ENCODE peak calls at places on chromosomes 5 and 9, in six cellular contexts. L is activated CD4-positive, CD25-positive, alpha-beta regulatory T cell; T is activated CD4-positive, alpha-beta T cell treated with anti-CD3 and anti-CD28 coated beads for 24 hours; G is uterus; K is KBM-7; Z is retina. A is an unnamed sample.

GRCh38 chr5:30050056-30050815 is 1143.2 kb upstream of the CDH6 start:
- DNase-seq in Z (no peak), L (no peak), G (no peak), K (no peak), T (no peak), A (no peak)

GRCh38 chr9:69027355-69028097 is 8.0 kb upstream of the FXN start:
- DNase-seq in K (peak), G (peak), Z (peak), T (no peak), L (no peak), A (peak)

GRCh38 chr5:127431977-127432376 is 85.5 kb upstream of the PRRC1 start:
- DNase-seq in T (no peak), Z (no peak), K (peak), G (no peak), L (no peak), A (no peak)

GRCh38 chr5:16538001-16538400 is 72.4 kb upstream of the ZNF622 start:
- DNase-seq in K (no peak), T (no peak), G (no peak), L (no peak), Z (no peak), A (peak)

GRCh38 chr9:96587295-96587694 is 32.3 kb downstream of the CDC14B start:
- DNase-seq in Z (no peak), K (no peak), T (no peak), L (no peak), G (no peak), A (peak)

GRCh38 chr9:130770679-130771442 is 64.2 kb upstream of the ABL1 start:
- DNase-seq in K (peak), G (no peak), T (no peak), L (no peak), Z (peak), A (peak)

GRCh38 chr5:100595152-100595811 is 60.1 kb downstream of the FAM174A start:
- DNase-seq in T (no peak), L (no peak), Z (no peak), K (no peak), G (no peak), A (no peak)

GRCh38 chr5:96492654-96493053 is 59.6 kb upstream of the PCSK1 start:
- DNase-seq in T (no peak), Z (no peak), K (no peak), L (no peak), G (no peak), A (no peak)

GRCh38 chr5:138305797-138306196 is 25.8 kb downstream of the CDC25C start:
- DNase-seq in K (peak), L (no peak), G (no peak), Z (no peak), T (no peak), A (no peak)

GRCh38 chr5:171697591-171698102 is 88.0 kb upstream of the SMIM23 start:
- DNase-seq in Z (no peak), T (no peak), L (no peak), K (no peak), G (no peak), A (no peak)

GRCh38 chr9:35520404-35520790 is 30.5 kb downstream of the RUSC2 start:
- DNase-seq in Z (no peak), T (no peak), L (no peak), K (no peak), G (no peak), A (no peak)

GRCh38 chr9:16866542-16866941 is 3.9 kb downstream of the BNC2 start:
- DNase-seq in K (no peak), L (no peak), T (no peak), G (no peak), Z (no peak), A (no peak)

GRCh38 chr5:163916376-163916775 is 411.0 kb downstream of the MAT2B start:
- DNase-seq in G (no peak), L (no peak), Z (no peak), T (no peak), K (peak), A (no peak)

GRCh38 chr9:109422641-109423040 is 75.5 kb downstream of the PTPN3 start:
- DNase-seq in G (no peak), Z (no peak), T (no peak), L (no peak), K (peak), A (no peak)

GRCh38 chr5:69113851-69114250 is 20.0 kb downstream of the SLC30A5 start:
- DNase-seq in L (no peak), T (no peak), G (no peak), K (no peak), Z (no peak), A (no peak)

GRCh38 chr9:86659413-86660046 is 287.8 kb downstream of the GAS1 start:
- DNase-seq in L (no peak), G (no peak), K (no peak), T (no peak), Z (no peak), A (no peak)

GRCh38 chr5:175895701-175896102 is 24.3 kb downstream of the CPLX2 start:
- DNase-seq in G (no peak), L (peak), Z (no peak), T (no peak), K (peak), A (peak)

GRCh38 chr5:126490167-126490937 is 67.1 kb downstream of the GRAMD2B start:
- DNase-seq in T (no peak), L (no peak), K (peak), Z (peak), G (no peak), A (peak)

GRCh38 chr9:86773437-86773836 is 173.9 kb downstream of the GAS1 start:
- DNase-seq in G (no peak), Z (no peak), K (no peak), T (no peak), L (no peak), A (no peak)

GRCh38 chr5:5050797-5051196 is 89.3 kb upstream of the ADAMTS16 start:
- DNase-seq in G (no peak), K (no peak), T (no peak), L (no peak), Z (no peak), A (no peak)

GRCh38 chr5:54136666-54137440 is 173.5 kb downstream of the ARL15 start:
- DNase-seq in L (no peak), G (peak), Z (no peak), K (no peak), T (no peak), A (no peak)

GRCh38 chr9:122051401-122052346 is 41.4 kb downstream of the TTLL11 start:
- DNase-seq in Z (no peak), T (peak), L (no peak), G (no peak), K (no peak), A (no peak)

GRCh38 chr5:113181409-113181808 is 204.8 kb downstream of the DCP2 start:
- DNase-seq in L (no peak), G (no peak), K (no peak), T (no peak), Z (no peak), A (no peak)

GRCh38 chr5:127878174-127878750 is 175.1 kb downstream of the CCDC192 start:
- DNase-seq in L (no peak), T (no peak), G (no peak), Z (peak), K (peak), A (peak)

GRCh38 chr9:123925820-123926219 is 4.1 kb downstream of the DENND1A start:
- DNase-seq in K (peak), G (no peak), T (no peak), Z (no peak), L (no peak), A (no peak)

GRCh38 chr9:87641067-87641466 is 84.9 kb upstream of the CTSL start:
- DNase-seq in G (no peak), L (no peak), K (no peak), T (no peak), Z (no peak), A (no peak)

GRCh38 chr9:98922721-98923435 is 20.8 kb upstream of the COL15A1 start:
- DNase-seq in Z (no peak), L (no peak), K (no peak), T (no peak), G (no peak), A (no peak)

GRCh38 chr5:66915531-66915930 is 281.1 kb downstream of the CD180 start:
- DNase-seq in T (no peak), Z (no peak), L (no peak), G (no peak), K (no peak), A (no peak)

GRCh38 chr9:90805006-90805993 is 3.7 kb downstream of the SYK start:
- DNase-seq in G (no peak), Z (peak), K (no peak), L (no peak), T (no peak), A (no peak)

GRCh38 chr5:133079048-133079447 is 27.2 kb downstream of the HSPA4 start:
- DNase-seq in Z (no peak), K (no peak), L (no peak), T (no peak), G (no peak), A (no peak)

GRCh38 chr5:50711280-50711679 is 44.8 kb downstream of the PARP8 start:
- DNase-seq in Z (no peak), K (peak), G (no peak), L (peak), T (peak), A (no peak)

GRCh38 chr9:35448511-35448910 is 41.4 kb upstream of the RUSC2 start:
- DNase-seq in Z (no peak), G (no peak), T (no peak), L (no peak), K (no peak), A (no peak)

GRCh38 chr9:95820076-95820475 is 55.4 kb upstream of the ERCC6L2 start:
- DNase-seq in T (no peak), L (no peak), K (no peak), Z (no peak), G (no peak), A (no peak)

A was measured in neural progenitor cell.